ENCODE peak calls at places on chromosomes 3 and 15, in six cellular contexts. C is cardiac muscle cell, M is tibial artery, W is SJSA1, E is A549, D is aorta. J is an unnamed sample.

GRCh38 chr3:173410836-173411235 is 13.3 kb downstream of the NLGN1 start:
- DNase-seq in E (no peak), W (no peak), M (no peak), D (no peak), C (no peak), J (no peak)

GRCh38 chr15:75065467-75065850 is 42.1 kb downstream of the PPCDC start:
- DNase-seq in C (peak), E (no peak), W (no peak), M (no peak), D (no peak), J (no peak)

GRCh38 chr3:43764012-43764411 is 73.3 kb downstream of the ABHD5 start:
- DNase-seq in W (no peak), E (no peak), D (no peak), C (no peak), M (no peak), J (no peak)

GRCh38 chr15:71683401-71684274 is 126.7 kb upstream of the NR2E3 start:
- DNase-seq in M (no peak), W (peak), D (no peak), C (no peak), E (no peak), J (no peak)

GRCh38 chr3:127015282-127016042 is 32.5 kb downstream of the PLXNA1 start:
- DNase-seq in W (no peak), C (no peak), D (no peak), M (no peak), E (peak), J (no peak)

GRCh38 chr3:177427540-177427939 is 230.3 kb upstream of the TBL1XR1 start:
- DNase-seq in W (no peak), E (no peak), M (no peak), C (no peak), D (no peak), J (no peak)

GRCh38 chr3:159635047-159635641 is 353.5 kb upstream of the IL12A start:
- DNase-seq in E (peak), D (no peak), W (peak), M (no peak), C (peak), J (no peak)

GRCh38 chr15:73894133-73894814 is 20.9 kb downstream of the TBC1D21 start:
- DNase-seq in D (no peak), W (no peak), E (no peak), M (no peak), C (no peak), J (no peak)

GRCh38 chr15:33612721-33613304 is 302.0 kb downstream of the RYR3 start:
- DNase-seq in D (no peak), W (no peak), E (no peak), C (peak), M (no peak), J (no peak)

GRCh38 chr3:138921316-138922292 is 25.3 kb downstream of the FOXL2 start:
- DNase-seq in C (peak), D (peak), M (no peak), W (peak), E (peak), J (no peak)

GRCh38 chr15:68364028-68364659 is 67.8 kb downstream of the ITGA11 start:
- DNase-seq in W (no peak), M (peak), D (peak), E (no peak), C (peak), J (no peak)

GRCh38 chr15:29046281-29046810 is 160.6 kb downstream of the APBA2 start:
- DNase-seq in M (no peak), C (no peak), E (no peak), W (no peak), D (no peak), J (no peak)

GRCh38 chr15:100114100-100114499 is 227.7 kb downstream of the ADAMTS17 start:
- DNase-seq in W (peak), C (peak), M (peak), D (peak), E (no peak), J (no peak)

GRCh38 chr3:84555629-84556028 is 403.2 kb upstream of the CADM2 start:
- DNase-seq in M (no peak), W (no peak), E (no peak), C (no peak), D (no peak), J (no peak)

GRCh38 chr3:30557904-30558303 is 48.5 kb upstream of the TGFBR2 start:
- DNase-seq in D (no peak), C (no peak), M (no peak), E (no peak), W (no peak), J (no peak)

GRCh38 chr3:77411334-77411733 is 371.4 kb downstream of the ROBO2 start:
- DNase-seq in W (no peak), D (no peak), C (no peak), M (no peak), E (no peak), J (no peak)

GRCh38 chr3:120263792-120264191 is 21.2 kb downstream of the GPR156 start:
- DNase-seq in D (no peak), W (no peak), E (no peak), M (no peak), C (no peak), J (no peak)

GRCh38 chr3:137852511-137852910 is 88.4 kb downstream of the SOX14 start:
- DNase-seq in E (no peak), W (no peak), M (no peak), C (no peak), D (no peak), J (no peak)
- H3K4me3 ChIP-seq in E (no peak), W (no peak), M (no peak), C (no peak), D (no peak), J (no peak)

GRCh38 chr3:192408721-192409151 is 318.6 kb downstream of the FGF12 start:
- DNase-seq in C (peak), M (no peak), D (no peak), W (no peak), E (no peak), J (no peak)
- H3K4me3 ChIP-seq in C (peak), M (peak), D (no peak), W (no peak), E (peak), J (no peak)

GRCh38 chr3:129974451-129975331 is at the start of gene TRH:
- DNase-seq in W (no peak), C (no peak), D (no peak), E (no peak), M (no peak), J (no peak)
- H3K4me3 ChIP-seq in W (no peak), C (peak), D (no peak), E (no peak), M (peak), J (peak)

DNA sequence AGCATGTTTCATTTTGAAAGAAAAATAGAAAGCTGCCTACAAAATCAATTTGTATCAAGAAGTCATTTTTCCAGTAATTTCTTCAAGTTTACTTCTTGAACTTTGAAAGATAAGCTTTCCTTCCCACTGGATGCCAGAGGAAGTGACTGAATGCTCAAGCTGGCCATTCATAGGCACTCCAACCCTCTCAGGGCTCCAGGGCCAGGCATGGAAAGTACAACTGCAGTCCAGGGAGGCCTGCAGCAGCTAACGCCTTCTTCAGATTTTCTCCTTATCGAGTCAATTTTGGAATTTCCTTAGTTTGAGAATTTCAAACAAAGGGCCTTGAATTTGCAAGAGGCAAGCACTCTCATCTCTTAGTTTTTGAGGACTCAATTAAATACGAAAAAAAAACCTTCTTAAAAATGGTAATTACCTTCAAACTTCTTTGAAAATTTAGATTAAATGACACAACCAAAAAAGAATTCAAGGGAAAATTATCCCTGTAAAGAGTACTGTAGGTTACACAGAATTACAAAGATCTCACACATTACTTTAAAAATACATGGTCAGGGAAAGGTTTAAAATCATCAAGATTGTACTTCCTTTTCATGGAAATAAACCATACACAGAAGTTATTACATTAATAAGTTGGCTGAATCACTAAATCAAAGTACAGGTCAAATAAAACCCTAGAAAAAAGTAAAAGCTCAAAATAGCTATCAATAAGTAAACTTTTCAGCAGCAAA is 2.5 kb downstream of the UBP1 start:
- DNase-seq in E (peak), W (no peak), M (no peak), D (peak), C (peak), J (no peak)
- H3K4me3 ChIP-seq in E (peak), W (peak), M (peak), D (peak), C (peak), J (peak)

J was measured in naive thymus-derived CD4-positive, alpha-beta T cell.